ENCODE peak calls at places on chromosomes 2 and 18, in seven cellular contexts. One of them, this sample, is unnamed.

GRCh38 chr2:239313776-239314175 is 87.0 kb downstream of the HDAC4 start:
- DNase-seq in fibroblast of mammary gland: no peak
- DNase-seq in cardiac muscle cell: no peak
- DNase-seq in MM.1S: no peak
- DNase-seq in HFFc6: no peak
- DNase-seq in left lung: no peak
- DNase-seq in Peyer's patch: no peak
- DNase-seq in this sample: no peak

GRCh38 chr2:60515751-60516226 is 37.7 kb downstream of the BCL11A start:
- DNase-seq in left lung: no peak
- DNase-seq in fibroblast of mammary gland: peak
- DNase-seq in cardiac muscle cell: peak
- DNase-seq in HFFc6: peak
- DNase-seq in Peyer's patch: no peak
- DNase-seq in MM.1S: no peak
- DNase-seq in this sample: peak

GRCh38 chr2:23073681-23074080 is 311.3 kb upstream of the KLHL29 start:
- DNase-seq in cardiac muscle cell: no peak
- DNase-seq in left lung: no peak
- DNase-seq in Peyer's patch: no peak
- DNase-seq in MM.1S: no peak
- DNase-seq in fibroblast of mammary gland: no peak
- DNase-seq in HFFc6: no peak
- DNase-seq in this sample: no peak

GRCh38 chr18:58584219-58585127 is 44.4 kb downstream of the ALPK2 start:
- DNase-seq in fibroblast of mammary gland: peak
- DNase-seq in Peyer's patch: no peak
- DNase-seq in left lung: no peak
- DNase-seq in MM.1S: no peak
- DNase-seq in HFFc6: peak
- DNase-seq in cardiac muscle cell: peak
- DNase-seq in this sample: no peak

GRCh38 chr2:98709530-98709929 is 21.4 kb downstream of the MGAT4A start:
- DNase-seq in HFFc6: no peak
- DNase-seq in cardiac muscle cell: peak
- DNase-seq in MM.1S: no peak
- DNase-seq in fibroblast of mammary gland: no peak
- DNase-seq in left lung: no peak
- DNase-seq in Peyer's patch: no peak
- DNase-seq in this sample: no peak

GRCh38 chr2:96537066-96537733 is 648 bp downstream of the ARID5A start:
- DNase-seq in Peyer's patch: peak
- DNase-seq in MM.1S: peak
- DNase-seq in left lung: peak
- DNase-seq in fibroblast of mammary gland: peak
- DNase-seq in HFFc6: peak
- DNase-seq in cardiac muscle cell: peak
- DNase-seq in this sample: peak

GRCh38 chr2:189521686-189522434 is 58.7 kb downstream of the SLC40A1 start:
- DNase-seq in MM.1S: no peak
- DNase-seq in Peyer's patch: no peak
- DNase-seq in HFFc6: no peak
- DNase-seq in cardiac muscle cell: no peak
- DNase-seq in left lung: no peak
- DNase-seq in fibroblast of mammary gland: no peak
- DNase-seq in this sample: no peak

GRCh38 chr2:168687314-168687713 is 115.1 kb upstream of the NOSTRIN start:
- DNase-seq in left lung: no peak
- DNase-seq in Peyer's patch: no peak
- DNase-seq in MM.1S: peak
- DNase-seq in fibroblast of mammary gland: peak
- DNase-seq in cardiac muscle cell: peak
- DNase-seq in HFFc6: peak
- DNase-seq in this sample: no peak

GRCh38 chr18:67280843-67281242 is 235.7 kb downstream of the DSEL start:
- DNase-seq in left lung: no peak
- DNase-seq in MM.1S: no peak
- DNase-seq in cardiac muscle cell: no peak
- DNase-seq in Peyer's patch: no peak
- DNase-seq in HFFc6: no peak
- DNase-seq in fibroblast of mammary gland: no peak
- DNase-seq in this sample: no peak

GRCh38 chr2:143974262-143974661 is 545.7 kb downstream of the ZEB2 start:
- DNase-seq in left lung: no peak
- DNase-seq in HFFc6: peak
- DNase-seq in MM.1S: no peak
- DNase-seq in fibroblast of mammary gland: peak
- DNase-seq in Peyer's patch: no peak
- DNase-seq in cardiac muscle cell: peak
- DNase-seq in this sample: no peak

GRCh38 chr2:172965433-172965832 is 110.2 kb upstream of the MAP3K20 start:
- DNase-seq in left lung: no peak
- DNase-seq in MM.1S: no peak
- DNase-seq in cardiac muscle cell: no peak
- DNase-seq in fibroblast of mammary gland: peak
- DNase-seq in HFFc6: no peak
- DNase-seq in Peyer's patch: no peak
- DNase-seq in this sample: no peak

GRCh38 chr2:106536490-106536889 is 49.3 kb downstream of the CD8B2 start:
- DNase-seq in Peyer's patch: no peak
- DNase-seq in fibroblast of mammary gland: no peak
- DNase-seq in left lung: no peak
- DNase-seq in cardiac muscle cell: no peak
- DNase-seq in HFFc6: no peak
- DNase-seq in MM.1S: peak
- DNase-seq in this sample: no peak

GRCh38 chr2:102367331-102367971 is 11.9 kb downstream of the IL18R1 start:
- DNase-seq in cardiac muscle cell: no peak
- DNase-seq in HFFc6: no peak
- DNase-seq in Peyer's patch: no peak
- DNase-seq in left lung: no peak
- DNase-seq in fibroblast of mammary gland: no peak
- DNase-seq in MM.1S: no peak
- DNase-seq in this sample: peak

GRCh38 chr2:10264506-10265327 is 38.0 kb upstream of the HPCAL1 start:
- DNase-seq in left lung: peak
- DNase-seq in Peyer's patch: peak
- DNase-seq in fibroblast of mammary gland: no peak
- DNase-seq in MM.1S: no peak
- DNase-seq in cardiac muscle cell: no peak
- DNase-seq in HFFc6: no peak
- DNase-seq in this sample: no peak

GRCh38 chr2:78677774-78678173 is 347.7 kb upstream of the REG3G start:
- DNase-seq in MM.1S: no peak
- DNase-seq in Peyer's patch: no peak
- DNase-seq in HFFc6: no peak
- DNase-seq in cardiac muscle cell: no peak
- DNase-seq in fibroblast of mammary gland: no peak
- DNase-seq in left lung: peak
- DNase-seq in this sample: no peak

DNA sequence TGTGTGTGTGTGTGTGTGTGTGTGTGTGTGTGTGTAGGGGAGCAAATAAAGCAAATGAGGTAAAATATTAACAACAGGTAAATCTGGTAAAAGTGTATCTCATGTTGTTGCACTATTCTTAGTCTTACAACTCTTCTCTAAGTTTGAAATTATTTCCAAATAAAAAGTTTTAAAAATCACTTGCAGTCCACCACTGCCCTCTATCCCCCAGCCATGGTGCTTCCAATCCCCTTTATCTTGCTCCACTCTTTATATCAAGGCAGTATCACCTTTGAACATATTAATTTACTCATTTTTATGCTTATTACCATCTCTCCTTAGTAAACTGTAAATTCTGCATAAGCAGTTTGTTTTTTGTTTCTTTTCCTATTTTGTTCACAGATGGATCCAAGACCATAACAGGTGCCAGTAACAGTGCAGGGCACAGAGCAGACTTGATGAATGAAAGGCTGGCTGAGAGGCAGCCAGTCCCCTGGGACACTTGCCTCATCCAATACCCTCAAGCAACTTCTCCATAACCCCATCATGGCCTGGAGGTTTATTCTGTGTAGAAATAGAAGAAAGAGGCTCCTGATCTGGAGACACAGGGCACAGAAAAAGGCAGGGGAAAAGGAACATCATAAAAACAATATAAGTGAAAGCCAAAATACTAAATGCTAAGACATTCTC is 67.6 kb downstream of the LDAH start:
- DNase-seq in fibroblast of mammary gland: peak
- DNase-seq in HFFc6: no peak
- DNase-seq in left lung: no peak
- DNase-seq in Peyer's patch: no peak
- DNase-seq in MM.1S: no peak
- DNase-seq in cardiac muscle cell: no peak
- DNase-seq in this sample: no peak
- TF ChIP-seq CTCF in fibroblast of mammary gland: no peak
- TF ChIP-seq CTCF in HFFc6: peak
- TF ChIP-seq CTCF in left lung: no peak
- TF ChIP-seq CTCF in Peyer's patch: no peak
- TF ChIP-seq CTCF in MM.1S: no peak
- TF ChIP-seq CTCF in cardiac muscle cell: no peak
- TF ChIP-seq CTCF in this sample: no peak

DNA sequence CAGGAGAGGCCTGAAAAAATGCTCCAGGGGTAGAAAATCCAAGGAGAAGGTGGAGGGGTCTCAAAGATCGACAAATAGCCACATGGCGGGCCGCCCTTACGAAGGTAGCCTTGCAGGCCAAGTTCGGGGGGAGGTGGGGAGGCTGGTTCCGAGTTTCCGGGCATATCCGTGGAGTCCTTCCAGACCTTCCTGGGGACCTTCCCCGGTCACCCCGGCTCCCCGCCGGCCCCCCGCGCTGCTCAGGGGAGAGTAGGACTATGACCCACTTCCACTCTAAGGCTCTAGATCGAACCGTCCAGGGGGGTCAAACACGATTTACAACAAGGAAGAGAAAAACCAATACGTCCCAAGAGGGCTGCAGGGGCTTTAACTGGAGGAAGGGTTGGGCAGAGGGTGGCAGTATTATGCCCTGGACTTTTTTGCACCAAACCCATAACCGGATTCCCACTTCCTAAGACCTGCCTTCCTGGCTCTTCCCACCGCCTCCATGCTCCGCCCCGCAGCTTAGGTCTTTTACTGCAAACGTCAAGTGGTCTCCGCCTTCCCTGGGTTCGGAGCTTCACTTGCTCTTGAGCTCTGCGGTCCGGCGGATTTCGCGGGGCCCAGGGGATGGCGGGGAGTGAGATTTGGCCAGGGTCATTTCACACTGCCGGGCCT is 789 bp upstream of the LYPD6 start:
- DNase-seq in MM.1S: peak
- DNase-seq in Peyer's patch: no peak
- DNase-seq in HFFc6: peak
- DNase-seq in left lung: peak
- DNase-seq in cardiac muscle cell: peak
- DNase-seq in fibroblast of mammary gland: peak
- DNase-seq in this sample: peak
- TF ChIP-seq CTCF in MM.1S: no peak
- TF ChIP-seq CTCF in Peyer's patch: no peak
- TF ChIP-seq CTCF in HFFc6: no peak
- TF ChIP-seq CTCF in left lung: no peak
- TF ChIP-seq CTCF in cardiac muscle cell: no peak
- TF ChIP-seq CTCF in fibroblast of mammary gland: no peak
- TF ChIP-seq CTCF in this sample: no peak

GRCh38 chr2:152335016-152335850 is at the start of gene FMNL2:
- DNase-seq in cardiac muscle cell: peak
- DNase-seq in MM.1S: peak
- DNase-seq in left lung: peak
- DNase-seq in Peyer's patch: peak
- DNase-seq in fibroblast of mammary gland: peak
- DNase-seq in HFFc6: peak
- DNase-seq in this sample: peak
- TF ChIP-seq CTCF in cardiac muscle cell: no peak
- TF ChIP-seq CTCF in MM.1S: peak
- TF ChIP-seq CTCF in left lung: no peak
- TF ChIP-seq CTCF in Peyer's patch: no peak
- TF ChIP-seq CTCF in fibroblast of mammary gland: no peak
- TF ChIP-seq CTCF in HFFc6: peak
- TF ChIP-seq CTCF in this sample: peak

DNA sequence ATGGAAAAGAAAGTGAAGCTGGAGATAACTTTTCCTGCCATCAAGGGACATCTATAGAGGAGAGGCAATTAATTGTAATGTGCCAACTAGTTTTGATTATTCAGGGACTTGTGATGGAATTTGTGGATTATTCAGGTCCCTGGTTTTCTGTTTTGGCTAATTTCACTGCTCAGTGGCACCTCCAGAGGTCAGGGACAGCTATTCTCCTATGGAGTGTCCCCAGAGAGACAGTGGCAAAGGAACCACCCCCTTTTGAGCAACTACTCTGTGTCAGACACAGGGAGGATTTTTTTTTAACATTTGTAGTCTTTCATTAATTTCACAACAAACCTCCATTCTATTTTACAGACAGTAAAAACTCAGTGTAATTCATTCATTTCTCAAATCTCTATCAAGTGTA is 206.0 kb upstream of the SPRED2 start:
- DNase-seq in MM.1S: no peak
- DNase-seq in Peyer's patch: no peak
- DNase-seq in fibroblast of mammary gland: peak
- DNase-seq in cardiac muscle cell: no peak
- DNase-seq in HFFc6: no peak
- DNase-seq in left lung: no peak
- DNase-seq in this sample: no peak
- TF ChIP-seq CTCF in MM.1S: peak
- TF ChIP-seq CTCF in Peyer's patch: no peak
- TF ChIP-seq CTCF in fibroblast of mammary gland: peak
- TF ChIP-seq CTCF in cardiac muscle cell: no peak
- TF ChIP-seq CTCF in HFFc6: peak
- TF ChIP-seq CTCF in left lung: no peak
- TF ChIP-seq CTCF in this sample: no peak

GRCh38 chr18:657311-657997 is at the start of gene TYMS:
- DNase-seq in fibroblast of mammary gland: peak
- DNase-seq in cardiac muscle cell: peak
- DNase-seq in MM.1S: peak
- DNase-seq in left lung: peak
- DNase-seq in HFFc6: peak
- DNase-seq in Peyer's patch: peak
- DNase-seq in this sample: peak
- TF ChIP-seq CTCF in fibroblast of mammary gland: no peak
- TF ChIP-seq CTCF in cardiac muscle cell: no peak
- TF ChIP-seq CTCF in MM.1S: no peak
- TF ChIP-seq CTCF in left lung: no peak
- TF ChIP-seq CTCF in HFFc6: peak
- TF ChIP-seq CTCF in Peyer's patch: no peak
- TF ChIP-seq CTCF in this sample: no peak

DNA sequence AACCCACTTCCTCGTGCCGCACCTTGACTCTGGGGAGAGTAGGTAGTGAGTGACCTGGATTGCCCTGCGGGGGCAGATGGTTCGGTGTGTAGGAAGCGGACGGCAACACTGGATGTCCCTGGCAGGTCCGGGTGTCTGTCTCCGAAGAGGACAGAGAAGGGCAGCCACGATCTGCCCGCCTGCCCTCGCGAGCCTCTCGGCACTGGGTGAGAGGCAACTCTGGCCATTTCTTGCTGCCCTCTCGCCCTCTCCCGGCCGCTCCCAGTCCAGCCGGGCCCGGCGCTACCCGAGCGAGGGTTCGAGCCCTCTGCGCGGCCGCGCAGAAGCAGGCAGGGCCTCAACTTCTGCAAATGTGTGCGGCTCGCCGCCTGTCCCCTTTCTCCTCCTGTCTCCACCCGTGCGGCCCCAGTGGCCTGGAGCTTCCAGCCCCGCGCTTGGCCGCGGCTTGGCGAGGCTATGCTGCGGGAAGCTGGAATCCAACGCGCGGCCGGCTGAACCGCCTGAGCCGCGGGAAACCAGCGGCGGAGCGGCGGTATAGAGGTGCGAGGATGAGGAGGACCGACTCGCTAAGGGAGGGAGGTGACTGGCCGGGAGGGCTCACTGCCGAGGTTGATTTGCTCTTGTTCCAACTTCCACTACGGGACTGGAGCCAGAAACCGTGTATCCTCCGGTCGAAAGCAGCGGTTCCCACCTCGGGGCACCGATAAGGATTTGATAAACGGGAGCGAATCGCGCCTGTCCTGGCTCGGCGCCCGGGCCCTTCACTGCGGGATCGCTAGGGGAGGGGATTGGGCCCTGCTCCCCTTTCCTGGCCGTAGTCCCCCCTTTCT is 1.5 kb downstream of the EPAS1 start:
- DNase-seq in fibroblast of mammary gland: peak
- DNase-seq in HFFc6: peak
- DNase-seq in MM.1S: peak
- DNase-seq in left lung: peak
- DNase-seq in cardiac muscle cell: peak
- DNase-seq in Peyer's patch: peak
- DNase-seq in this sample: peak
- TF ChIP-seq CTCF in fibroblast of mammary gland: peak
- TF ChIP-seq CTCF in HFFc6: peak
- TF ChIP-seq CTCF in MM.1S: peak
- TF ChIP-seq CTCF in left lung: no peak
- TF ChIP-seq CTCF in cardiac muscle cell: peak
- TF ChIP-seq CTCF in Peyer's patch: peak
- TF ChIP-seq CTCF in this sample: no peak